ENCODE peak calls at places on chromosomes 7 and 10, in nine cellular contexts. L is right cardiac atrium; Z is heart left ventricle; M is CD8-positive, alpha-beta T cell; R is tibial artery; F is fibroblast of lung; P is ascending aorta; C is uterus; H is pancreas. V is an unnamed sample. For H3K4me1 and H3K27me3, the result is how much of the 10 kb centered on the place peaks cover.

GRCh38 chr10:124086787-124087671 is 6.4 kb downstream of the CHST15 start:
- DNase-seq in M (no peak), P (no peak), L (no peak), R (no peak), Z (no peak), C (no peak), F (no peak), H (no peak), V (no peak)

GRCh38 chr7:7687800-7688199 is 30.6 kb downstream of the RPA3 start:
- DNase-seq in C (no peak), R (no peak), P (no peak), F (no peak), H (no peak), Z (no peak), M (no peak), L (no peak), V (no peak)

GRCh38 chr7:105894131-105894530 is 17.7 kb upstream of the ATXN7L1 start:
- DNase-seq in L (no peak), Z (no peak), C (no peak), R (no peak), M (no peak), H (no peak), F (no peak), P (no peak), V (no peak)

GRCh38 chr7:138781004-138781403 is 16.8 kb upstream of the TMEM213 start:
- DNase-seq in R (no peak), C (no peak), H (no peak), Z (no peak), M (no peak), L (no peak), P (no peak), F (no peak), V (no peak)

GRCh38 chr10:49324711-49325110 is 25.7 kb downstream of the C10orf71 start:
- DNase-seq in P (no peak), M (no peak), L (no peak), F (no peak), H (no peak), R (no peak), Z (no peak), C (no peak), V (no peak)

GRCh38 chr10:110667620-110668343 is 23.6 kb downstream of the RBM20 start:
- DNase-seq in M (no peak), F (no peak), L (no peak), R (no peak), Z (no peak), H (no peak), P (no peak), C (no peak), V (no peak)

GRCh38 chr7:151665363-151665762 is 145.7 kb upstream of the RHEB start:
- DNase-seq in M (no peak), L (peak), C (peak), F (peak), P (peak), Z (peak), H (no peak), R (peak), V (peak)

GRCh38 chr7:66529889-66530615 is 98.6 kb upstream of the KCTD7 start:
- DNase-seq in H (no peak), F (peak), R (no peak), C (no peak), L (peak), Z (no peak), M (no peak), P (no peak), V (no peak)

GRCh38 chr7:139855498-139856270 is 26.6 kb downstream of the TBXAS1 start:
- DNase-seq in Z (peak), C (no peak), M (no peak), H (no peak), P (no peak), R (peak), F (no peak), L (no peak), V (no peak)

GRCh38 chr10:133151528-133151927 is 8.5 kb upstream of the KNDC1 start:
- DNase-seq in F (no peak), R (peak), H (no peak), C (no peak), M (no peak), L (no peak), Z (no peak), P (no peak), V (no peak)

GRCh38 chr10:132133005-132133404 is 53.7 kb upstream of the DPYSL4 start:
- DNase-seq in Z (no peak), C (no peak), F (no peak), P (no peak), L (no peak), H (no peak), R (no peak), M (no peak), V (peak)

GRCh38 chr7:28125381-28126046 is 55.1 kb downstream of the JAZF1 start:
- DNase-seq in C (peak), P (no peak), R (peak), F (peak), L (no peak), M (no peak), H (no peak), Z (no peak), V (no peak)

GRCh38 chr10:125708971-125709503 is 10.5 kb upstream of the EDRF1 start:
- DNase-seq in F (no peak), R (no peak), P (no peak), H (no peak), L (no peak), Z (no peak), C (no peak), M (no peak), V (no peak)

GRCh38 chr10:109956454-109957091 is 33.3 kb upstream of the XPNPEP1 start:
- DNase-seq in R (no peak), H (peak), M (no peak), F (peak), C (no peak), L (no peak), P (no peak), Z (no peak), V (no peak)

GRCh38 chr7:104106106-104106505 is 101.7 kb downstream of the ORC5 start:
- DNase-seq in H (no peak), F (peak), Z (no peak), L (no peak), M (no peak), R (no peak), C (no peak), P (no peak), V (no peak)

GRCh38 chr10:1526427-1527055 is 210.8 kb downstream of the ADARB2 start:
- DNase-seq in M (no peak), F (no peak), Z (no peak), C (no peak), H (no peak), R (no peak), L (no peak), P (no peak), V (no peak)

GRCh38 chr10:4721994-4722753 is 103.8 kb upstream of the AKR1E2 start:
- DNase-seq in H (no peak), L (no peak), R (peak), C (no peak), P (no peak), Z (no peak), M (no peak), F (peak), V (no peak)

GRCh38 chr7:45703911-45704682 is 129.9 kb downstream of the ADCY1 start:
- DNase-seq in H (no peak), F (no peak), P (no peak), Z (peak), L (peak), R (no peak), M (peak), C (no peak), V (no peak)

GRCh38 chr10:14433147-14433546 is 102.4 kb upstream of the FRMD4A start:
- DNase-seq in F (no peak), P (no peak), R (no peak), Z (no peak), M (no peak), L (no peak), C (no peak), H (no peak), V (no peak)

GRCh38 chr10:80579849-80580645 is 42.3 kb downstream of the SH2D4B start:
- DNase-seq in R (no peak), H (no peak), F (no peak), C (no peak), M (no peak), Z (no peak), L (no peak), P (no peak), V (no peak)

GRCh38 chr7:95327356-95327755 is 3.0 kb upstream of the PON1 start:
- DNase-seq in P (no peak), L (no peak), F (no peak), Z (no peak), C (no peak), H (no peak), M (no peak), R (no peak), V (no peak)

GRCh38 chr10:13784067-13784466 is 197.3 kb downstream of the PRPF18 start:
- DNase-seq in H (no peak), L (no peak), R (no peak), C (no peak), M (peak), Z (no peak), P (no peak), F (peak), V (no peak)

GRCh38 chr10:37478381-37478780 is 353.0 kb downstream of the ANKRD30A start:
- DNase-seq in C (no peak), L (no peak), H (no peak), Z (no peak), F (no peak), R (no peak), M (no peak), P (no peak), V (no peak)

GRCh38 chr7:28666144-28666543 is 253.8 kb downstream of the CREB5 start:
- DNase-seq in C (no peak), F (peak), P (no peak), Z (no peak), M (no peak), R (no peak), L (no peak), H (no peak), V (no peak)

GRCh38 chr7:73615886-73616285 is 8.4 kb downstream of the MLXIPL start:
- DNase-seq in M (no peak), R (no peak), L (no peak), P (no peak), H (no peak), Z (no peak), F (peak), C (no peak), V (no peak)

GRCh38 chr10:13414855-13415254 is 66.8 kb upstream of the SEPHS1 start:
- DNase-seq in L (no peak), R (no peak), P (no peak), M (no peak), H (peak), C (no peak), F (peak), Z (no peak), V (no peak)

GRCh38 chr7:151310578-151310977 is 31.0 kb upstream of the NUB1 start:
- DNase-seq in R (no peak), C (no peak), P (no peak), H (no peak), L (no peak), F (peak), Z (no peak), M (no peak), V (no peak)

GRCh38 chr7:117071597-117071996 is 118.3 kb downstream of the ST7 start:
- DNase-seq in P (no peak), Z (no peak), R (no peak), L (no peak), M (no peak), F (no peak), H (no peak), C (no peak), V (no peak)

GRCh38 chr10:105068497-105068896 is 427.4 kb downstream of the SORCS3 start:
- DNase-seq in Z (no peak), L (no peak), R (no peak), H (no peak), F (no peak), M (no peak), P (no peak), C (no peak), V (no peak)

GRCh38 chr7:132131196-132131595 is 445.1 kb downstream of the PLXNA4 start:
- DNase-seq in M (no peak), L (no peak), R (no peak), C (no peak), F (no peak), Z (no peak), H (no peak), P (no peak), V (no peak)

GRCh38 chr7:731440-732085 is 4.5 kb upstream of the PRKAR1B start:
- DNase-seq in L (no peak), C (no peak), P (no peak), F (no peak), Z (no peak), H (no peak), R (no peak), M (no peak), V (peak)

GRCh38 chr7:133703547-133703946 is 423.6 kb upstream of the LRGUK start:
- DNase-seq in L (no peak), Z (no peak), H (no peak), P (no peak), F (peak), C (no peak), R (no peak), M (no peak), V (no peak)

DNA sequence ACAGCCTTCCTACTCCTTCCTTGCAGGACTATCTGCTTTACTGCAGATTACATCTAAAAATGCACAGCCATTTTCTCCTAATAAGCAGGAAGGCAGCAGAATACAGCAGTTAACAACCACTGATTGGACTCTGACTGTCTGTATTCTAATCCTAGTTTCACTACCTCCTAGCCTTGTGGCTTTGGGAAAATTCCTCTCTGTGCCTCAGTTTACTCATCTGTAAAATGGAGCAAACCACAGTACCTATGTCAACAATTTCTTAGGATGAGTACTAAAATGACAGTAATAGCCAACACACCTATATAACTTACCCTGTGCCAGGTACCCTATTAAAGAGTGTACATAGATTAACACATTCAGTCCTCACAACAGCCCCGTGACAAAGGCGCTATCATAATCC is 89.5 kb downstream of the ELMO1 start:
- DNase-seq in H (no peak), C (no peak), P (no peak), F (no peak), R (no peak), L (no peak), M (no peak), Z (no peak), V (no peak)
- H3K4me1 ChIP-seq in H (under half), C (under half), P (under half), F (under half), R (under half), L (under half), M (under half), Z (under half), V (under half)

GRCh38 chr10:75405201-75406143 is 3.9 kb upstream of the ZNF503 start:
- DNase-seq in L (peak), C (peak), M (no peak), F (peak), P (no peak), Z (no peak), H (peak), R (no peak), V (peak)

GRCh38 chr10:75404335-75405200 is 3.0 kb upstream of the ZNF503 start:
- DNase-seq in P (no peak), F (no peak), H (peak), C (peak), Z (no peak), M (no peak), L (peak), R (no peak), V (peak)

GRCh38 chr10:75402486-75403143 is 1.1 kb upstream of the ZNF503 start:
- DNase-seq in F (no peak), H (peak), P (no peak), Z (peak), M (no peak), R (peak), L (peak), C (peak), V (peak)

GRCh38 chr10:75403144-75404022 is 1.8 kb upstream of the ZNF503 start:
- DNase-seq in F (peak), C (peak), M (no peak), H (peak), Z (peak), P (no peak), L (peak), R (peak), V (peak)

GRCh38 chr10:75404023-75404334 is 2.4 kb upstream of the ZNF503 start:
- DNase-seq in R (no peak), C (no peak), H (no peak), Z (no peak), P (no peak), L (no peak), F (no peak), M (no peak), V (no peak)
- H3K27me3 ChIP-seq in R (under half), C (under half), H (under half), Z (under half), P (under half), L (under half), F (under half), M (under half), V (under half)

DNA sequence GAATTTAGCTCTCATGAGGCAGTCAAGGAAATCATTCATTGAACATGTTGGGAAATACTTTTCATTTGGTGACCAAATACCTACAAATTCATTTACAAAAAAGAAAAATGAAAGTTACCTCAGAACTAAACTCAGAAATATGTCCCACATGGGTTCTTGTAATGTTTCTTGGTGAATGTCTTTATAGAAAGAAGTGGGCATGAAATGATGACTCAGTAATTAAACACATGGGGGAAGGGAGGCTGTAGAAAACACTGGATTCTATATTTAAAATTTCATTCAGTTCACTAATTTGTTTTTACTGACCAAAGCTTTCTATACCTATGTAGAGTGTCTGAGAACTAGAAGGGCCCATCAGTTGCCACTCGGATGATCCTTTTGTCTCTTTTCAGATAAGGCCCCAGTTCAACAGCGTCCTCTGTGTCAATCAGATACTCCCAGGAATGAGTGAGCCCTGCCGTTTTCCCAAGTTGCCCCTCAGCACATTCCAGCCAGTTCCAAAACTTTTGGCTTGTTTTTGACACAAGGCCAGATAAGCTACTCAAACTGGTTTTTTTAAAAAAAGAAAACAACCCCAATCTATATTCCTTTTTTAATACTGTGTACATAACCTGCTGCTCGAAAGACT is 49.3 kb upstream of the AGBL3 start:
- DNase-seq in L (no peak), C (no peak), P (no peak), F (no peak), H (no peak), Z (no peak), M (no peak), R (no peak), V (no peak)
- H3K4me1 ChIP-seq in L (under half), C (under half), P (half or more), F (under half), H (under half), Z (half or more), M (under half), R (under half), V (under half)

GRCh38 chr7:100978300-100978699 is 8.9 kb downstream of the MUC12 start:
- DNase-seq in L (no peak), Z (no peak), H (no peak), C (no peak), F (no peak), P (no peak), R (no peak), M (no peak), V (no peak)
- H3K27me3 ChIP-seq in L (under half), Z (under half), H (under half), C (under half), F (under half), P (under half), R (under half), M (under half), V (under half)

GRCh38 chr7:50220280-50220679 is 84.2 kb upstream of the IKZF1 start:
- DNase-seq in P (no peak), C (no peak), R (no peak), F (no peak), Z (no peak), L (no peak), M (no peak), H (no peak), V (no peak)
- H3K4me1 ChIP-seq in P (under half), C (under half), R (under half), F (under half), Z (under half), L (under half), M (under half), H (under half), V (under half)

V was measured in left lung.